ENCODE peak calls at places on chromosomes 4 and X, in eight cellular contexts. One of them, this sample, is unnamed.

GRCh38 chr4:150579591-150580234 is 2.2 kb upstream of the MAB21L2 start:
- DNase-seq in neural progenitor cell: peak
- DNase-seq in fibroblast of mammary gland: no peak
- DNase-seq in BJ: no peak
- DNase-seq in BE2C: peak
- DNase-seq in OCI-LY7: no peak
- DNase-seq in IMR-90: peak
- DNase-seq in HFFc6: no peak
- DNase-seq in this sample: peak

GRCh38 chr4:73856518-73856917 is 3.4 kb downstream of the PF4V1 start:
- DNase-seq in neural progenitor cell: no peak
- DNase-seq in fibroblast of mammary gland: peak
- DNase-seq in BJ: peak
- DNase-seq in BE2C: no peak
- DNase-seq in OCI-LY7: no peak
- DNase-seq in IMR-90: no peak
- DNase-seq in HFFc6: peak
- DNase-seq in this sample: no peak

GRCh38 chr4:32909722-32910121 is 2189.6 kb downstream of the PCDH7 start:
- DNase-seq in neural progenitor cell: peak
- DNase-seq in fibroblast of mammary gland: no peak
- DNase-seq in BJ: no peak
- DNase-seq in BE2C: peak
- DNase-seq in OCI-LY7: no peak
- DNase-seq in IMR-90: no peak
- DNase-seq in HFFc6: no peak
- DNase-seq in this sample: no peak

GRCh38 chr4:159341486-159341885 is 238.6 kb downstream of the RAPGEF2 start:
- DNase-seq in neural progenitor cell: no peak
- DNase-seq in fibroblast of mammary gland: peak
- DNase-seq in BJ: no peak
- DNase-seq in BE2C: no peak
- DNase-seq in OCI-LY7: no peak
- DNase-seq in IMR-90: peak
- DNase-seq in HFFc6: no peak
- DNase-seq in this sample: no peak

GRCh38 chrX:43969504-43970501 is 3.4 kb downstream of the NDP start:
- DNase-seq in neural progenitor cell: peak
- DNase-seq in fibroblast of mammary gland: peak
- DNase-seq in BJ: no peak
- DNase-seq in BE2C: no peak
- DNase-seq in OCI-LY7: no peak
- DNase-seq in IMR-90: peak
- DNase-seq in HFFc6: peak
- DNase-seq in this sample: no peak

GRCh38 chr4:81470456-81471327 is 1.0 kb downstream of the RASGEF1B start:
- DNase-seq in neural progenitor cell: peak
- DNase-seq in fibroblast of mammary gland: no peak
- DNase-seq in BJ: no peak
- DNase-seq in BE2C: no peak
- DNase-seq in OCI-LY7: peak
- DNase-seq in IMR-90: no peak
- DNase-seq in HFFc6: no peak
- DNase-seq in this sample: no peak

GRCh38 chrX:85503258-85504158 is 124.0 kb upstream of the POF1B start:
- DNase-seq in neural progenitor cell: no peak
- DNase-seq in fibroblast of mammary gland: no peak
- DNase-seq in BJ: no peak
- DNase-seq in BE2C: no peak
- DNase-seq in OCI-LY7: no peak
- DNase-seq in IMR-90: no peak
- DNase-seq in HFFc6: no peak
- DNase-seq in this sample: no peak

GRCh38 chr4:95640337-95640736 is 91.6 kb upstream of the UNC5C start:
- DNase-seq in neural progenitor cell: no peak
- DNase-seq in fibroblast of mammary gland: no peak
- DNase-seq in BJ: no peak
- DNase-seq in BE2C: no peak
- DNase-seq in OCI-LY7: no peak
- DNase-seq in IMR-90: no peak
- DNase-seq in HFFc6: no peak
- DNase-seq in this sample: no peak

GRCh38 chr4:93827272-93827947 is 1.1 kb upstream of the ATOH1 start:
- DNase-seq in neural progenitor cell: peak
- DNase-seq in fibroblast of mammary gland: no peak
- DNase-seq in BJ: no peak
- DNase-seq in BE2C: no peak
- DNase-seq in OCI-LY7: no peak
- DNase-seq in IMR-90: no peak
- DNase-seq in HFFc6: no peak
- DNase-seq in this sample: no peak

GRCh38 chrX:475926-476723 is 89.4 kb upstream of the PPP2R3B start:
- DNase-seq in neural progenitor cell: no peak
- DNase-seq in fibroblast of mammary gland: no peak
- DNase-seq in BJ: no peak
- DNase-seq in BE2C: no peak
- DNase-seq in OCI-LY7: no peak
- DNase-seq in IMR-90: no peak
- DNase-seq in HFFc6: no peak
- DNase-seq in this sample: no peak

GRCh38 chr4:153748378-153748777 is 11.4 kb downstream of the RNF175 start:
- DNase-seq in neural progenitor cell: no peak
- DNase-seq in fibroblast of mammary gland: peak
- DNase-seq in BJ: peak
- DNase-seq in BE2C: peak
- DNase-seq in OCI-LY7: no peak
- DNase-seq in IMR-90: peak
- DNase-seq in HFFc6: peak
- DNase-seq in this sample: no peak

GRCh38 chrX:87634361-87634760 is 116.8 kb downstream of the KLHL4 start:
- DNase-seq in neural progenitor cell: no peak
- DNase-seq in fibroblast of mammary gland: no peak
- DNase-seq in BJ: no peak
- DNase-seq in BE2C: no peak
- DNase-seq in OCI-LY7: no peak
- DNase-seq in IMR-90: no peak
- DNase-seq in HFFc6: no peak
- DNase-seq in this sample: no peak

GRCh38 chr4:60042941-60043340 is 1157.2 kb upstream of the ADGRL3 start:
- DNase-seq in neural progenitor cell: no peak
- DNase-seq in fibroblast of mammary gland: no peak
- DNase-seq in BJ: no peak
- DNase-seq in BE2C: no peak
- DNase-seq in OCI-LY7: no peak
- DNase-seq in IMR-90: no peak
- DNase-seq in HFFc6: no peak
- DNase-seq in this sample: no peak

GRCh38 chrX:427812-428725 is 41.4 kb upstream of the PPP2R3B start:
- DNase-seq in neural progenitor cell: peak
- DNase-seq in fibroblast of mammary gland: no peak
- DNase-seq in BJ: no peak
- DNase-seq in BE2C: no peak
- DNase-seq in OCI-LY7: peak
- DNase-seq in IMR-90: no peak
- DNase-seq in HFFc6: peak
- DNase-seq in this sample: no peak

GRCh38 chrX:308821-309520 is 9.6 kb downstream of the GTPBP6 start:
- DNase-seq in neural progenitor cell: no peak
- DNase-seq in fibroblast of mammary gland: no peak
- DNase-seq in BJ: no peak
- DNase-seq in BE2C: no peak
- DNase-seq in OCI-LY7: no peak
- DNase-seq in IMR-90: no peak
- DNase-seq in HFFc6: no peak
- DNase-seq in this sample: no peak

GRCh38 chrX:78074088-78074487 is 30.0 kb upstream of the PGK1 start:
- DNase-seq in neural progenitor cell: no peak
- DNase-seq in fibroblast of mammary gland: no peak
- DNase-seq in BJ: no peak
- DNase-seq in BE2C: no peak
- DNase-seq in OCI-LY7: no peak
- DNase-seq in IMR-90: no peak
- DNase-seq in HFFc6: no peak
- DNase-seq in this sample: no peak

GRCh38 chr4:39062094-39062493 is at the start of gene KLHL5:
- DNase-seq in neural progenitor cell: peak
- DNase-seq in fibroblast of mammary gland: peak
- DNase-seq in BJ: no peak
- DNase-seq in BE2C: no peak
- DNase-seq in OCI-LY7: no peak
- DNase-seq in IMR-90: no peak
- DNase-seq in HFFc6: no peak
- DNase-seq in this sample: no peak

GRCh38 chr4:74023709-74024108 is 14.8 kb downstream of the CXCL3 start:
- DNase-seq in neural progenitor cell: no peak
- DNase-seq in fibroblast of mammary gland: no peak
- DNase-seq in BJ: no peak
- DNase-seq in BE2C: no peak
- DNase-seq in OCI-LY7: no peak
- DNase-seq in IMR-90: no peak
- DNase-seq in HFFc6: no peak
- DNase-seq in this sample: no peak

GRCh38 chr4:122747883-122748282 is 15.4 kb downstream of the BBS12 start:
- DNase-seq in neural progenitor cell: no peak
- DNase-seq in fibroblast of mammary gland: peak
- DNase-seq in BJ: no peak
- DNase-seq in BE2C: no peak
- DNase-seq in OCI-LY7: no peak
- DNase-seq in IMR-90: peak
- DNase-seq in HFFc6: peak
- DNase-seq in this sample: no peak

GRCh38 chrX:31099536-31100090 is 27.8 kb upstream of the FTHL17 start:
- DNase-seq in neural progenitor cell: no peak
- DNase-seq in fibroblast of mammary gland: no peak
- DNase-seq in BJ: no peak
- DNase-seq in BE2C: no peak
- DNase-seq in OCI-LY7: no peak
- DNase-seq in IMR-90: no peak
- DNase-seq in HFFc6: no peak
- DNase-seq in this sample: no peak

GRCh38 chrX:124726313-124726712 is 379.9 kb downstream of the SH2D1A start:
- DNase-seq in neural progenitor cell: no peak
- DNase-seq in fibroblast of mammary gland: no peak
- DNase-seq in BJ: no peak
- DNase-seq in BE2C: no peak
- DNase-seq in OCI-LY7: no peak
- DNase-seq in IMR-90: no peak
- DNase-seq in HFFc6: no peak
- DNase-seq in this sample: no peak
- TF ChIP-seq CTCF in neural progenitor cell: no peak
- TF ChIP-seq CTCF in fibroblast of mammary gland: no peak
- TF ChIP-seq CTCF in BJ: no peak
- TF ChIP-seq CTCF in BE2C: no peak
- TF ChIP-seq CTCF in OCI-LY7: no peak
- TF ChIP-seq CTCF in IMR-90: no peak
- TF ChIP-seq CTCF in HFFc6: no peak
- TF ChIP-seq CTCF in this sample: no peak

GRCh38 chrX:36684053-36684452 is 324.1 kb upstream of the FAM47C start:
- DNase-seq in neural progenitor cell: peak
- DNase-seq in fibroblast of mammary gland: no peak
- DNase-seq in BJ: no peak
- DNase-seq in BE2C: no peak
- DNase-seq in OCI-LY7: no peak
- DNase-seq in IMR-90: no peak
- DNase-seq in HFFc6: no peak
- DNase-seq in this sample: no peak
- TF ChIP-seq CTCF in neural progenitor cell: peak
- TF ChIP-seq CTCF in fibroblast of mammary gland: no peak
- TF ChIP-seq CTCF in BJ: no peak
- TF ChIP-seq CTCF in BE2C: no peak
- TF ChIP-seq CTCF in OCI-LY7: peak
- TF ChIP-seq CTCF in IMR-90: no peak
- TF ChIP-seq CTCF in HFFc6: no peak
- TF ChIP-seq CTCF in this sample: no peak

DNA sequence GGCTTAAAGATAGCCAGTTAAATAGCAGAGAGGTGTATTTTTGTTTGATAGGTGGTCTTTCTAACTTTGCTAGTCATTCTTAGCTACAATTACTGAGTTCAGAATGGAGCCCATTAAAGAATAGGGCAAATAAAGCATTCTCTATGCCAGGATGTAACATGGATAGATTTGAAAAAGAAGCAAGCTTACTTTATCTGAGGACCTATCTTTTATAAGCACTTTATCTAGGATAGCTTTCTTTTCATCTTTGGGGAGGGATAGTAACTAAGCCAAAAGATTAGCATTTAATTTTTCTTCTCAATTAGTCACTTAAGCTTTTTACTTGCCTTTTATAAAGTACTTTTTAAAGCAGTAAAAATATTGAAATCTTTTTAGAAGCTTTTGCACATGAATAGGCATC is 1148.0 kb upstream of the DIAPH2 start:
- DNase-seq in neural progenitor cell: no peak
- DNase-seq in fibroblast of mammary gland: no peak
- DNase-seq in BJ: no peak
- DNase-seq in BE2C: no peak
- DNase-seq in OCI-LY7: no peak
- DNase-seq in IMR-90: no peak
- DNase-seq in HFFc6: no peak
- DNase-seq in this sample: no peak
- TF ChIP-seq CTCF in neural progenitor cell: no peak
- TF ChIP-seq CTCF in fibroblast of mammary gland: no peak
- TF ChIP-seq CTCF in BJ: no peak
- TF ChIP-seq CTCF in BE2C: no peak
- TF ChIP-seq CTCF in OCI-LY7: no peak
- TF ChIP-seq CTCF in IMR-90: no peak
- TF ChIP-seq CTCF in HFFc6: no peak
- TF ChIP-seq CTCF in this sample: no peak

GRCh38 chr4:124290678-124291077 is 421.9 kb downstream of the ANKRD50 start:
- DNase-seq in neural progenitor cell: no peak
- DNase-seq in fibroblast of mammary gland: no peak
- DNase-seq in BJ: no peak
- DNase-seq in BE2C: no peak
- DNase-seq in OCI-LY7: no peak
- DNase-seq in IMR-90: no peak
- DNase-seq in HFFc6: no peak
- DNase-seq in this sample: no peak

DNA sequence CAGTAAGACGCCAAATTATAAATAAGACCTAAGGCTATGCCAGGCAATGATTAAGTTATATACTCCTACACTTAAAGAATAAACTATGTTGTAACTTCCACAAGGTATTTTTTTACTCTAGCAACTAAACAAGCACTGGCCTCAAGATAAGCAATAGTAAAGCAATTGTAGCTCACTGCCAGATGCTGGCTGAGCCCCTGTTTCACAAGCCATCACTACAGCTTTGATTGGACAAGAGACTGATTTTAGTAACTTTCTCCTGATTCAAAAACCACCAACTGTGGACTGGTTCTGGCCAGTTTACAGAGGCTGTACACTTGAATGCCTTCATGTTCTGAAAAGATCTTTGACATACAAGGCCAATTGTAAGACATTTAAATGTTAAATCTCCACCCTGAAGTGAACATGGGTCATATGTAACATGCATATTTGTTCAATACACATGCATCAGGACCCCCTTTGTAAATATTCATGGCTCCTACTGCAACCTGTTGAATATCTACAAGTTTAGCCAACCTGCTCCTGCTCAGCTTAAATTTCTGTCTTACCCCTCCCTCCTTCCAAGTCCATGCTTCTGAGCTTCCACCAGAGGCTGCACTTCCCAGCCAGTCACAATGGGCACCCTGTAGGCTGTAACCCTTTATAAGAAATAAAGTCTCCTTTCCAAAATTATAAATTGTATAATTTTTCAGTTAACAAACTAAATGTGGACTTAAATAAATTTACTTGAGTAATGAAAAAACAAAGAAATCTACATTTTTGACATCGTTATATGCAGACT is 423.6 kb downstream of the ANKRD50 start:
- DNase-seq in neural progenitor cell: no peak
- DNase-seq in fibroblast of mammary gland: no peak
- DNase-seq in BJ: no peak
- DNase-seq in BE2C: no peak
- DNase-seq in OCI-LY7: no peak
- DNase-seq in IMR-90: peak
- DNase-seq in HFFc6: no peak
- DNase-seq in this sample: no peak
- TF ChIP-seq CTCF in neural progenitor cell: no peak
- TF ChIP-seq CTCF in fibroblast of mammary gland: no peak
- TF ChIP-seq CTCF in BJ: no peak
- TF ChIP-seq CTCF in BE2C: no peak
- TF ChIP-seq CTCF in OCI-LY7: no peak
- TF ChIP-seq CTCF in IMR-90: no peak
- TF ChIP-seq CTCF in HFFc6: no peak
- TF ChIP-seq CTCF in this sample: no peak

This sample was measured in mesothelial cell of epicardium.